ENCODE peak calls at places on chromosomes 4 and X, in eight cellular contexts. M is renal cortical epithelial cell, I is mucosa of gallbladder, X is T47D, T is aorta, W is epithelial cell of esophagus, Z is NCI-H526, O is mesendoderm. K is an unnamed sample.

GRCh38 chr4:119628281-119629141 is at the start of gene PDE5A:
- DNase-seq in T (peak), M (peak), W (peak), O (peak), I (peak), Z (peak), X (peak), K (peak)

GRCh38 chr4:56424697-56425514 is 10.5 kb downstream of the PPAT start:
- DNase-seq in Z (peak), M (no peak), I (peak), X (no peak), T (no peak), W (peak), O (no peak), K (peak)

GRCh38 chr4:118338518-118338917 is 14.3 kb downstream of the PRSS12 start:
- DNase-seq in M (no peak), T (no peak), W (no peak), Z (no peak), I (no peak), O (no peak), X (no peak), K (no peak)

GRCh38 chr4:4541040-4541631 is 712 bp downstream of the STX18 start:
- DNase-seq in M (peak), Z (peak), O (peak), T (no peak), I (peak), X (no peak), W (peak), K (peak)

GRCh38 chr4:19486400-19486799 is 765.3 kb upstream of the SLIT2 start:
- DNase-seq in Z (peak), T (no peak), X (no peak), M (peak), W (peak), O (no peak), I (no peak), K (no peak)

GRCh38 chr4:163164591-163164990 is 2.1 kb downstream of the NAF1 start:
- DNase-seq in Z (no peak), T (no peak), I (no peak), W (peak), X (no peak), O (no peak), M (peak), K (peak)

GRCh38 chrX:23766650-23767551 is 16.1 kb upstream of the SAT1 start:
- DNase-seq in X (no peak), M (no peak), T (no peak), I (no peak), W (no peak), O (no peak), Z (no peak), K (no peak)

GRCh38 chrX:100642296-100642695 is 1.7 kb upstream of the SRPX2 start:
- DNase-seq in I (no peak), W (no peak), O (peak), Z (no peak), T (no peak), M (peak), X (no peak), K (no peak)

GRCh38 chr4:186227744-186228513 is 622 bp downstream of the KLKB1 start:
- DNase-seq in O (no peak), M (peak), W (no peak), X (no peak), I (no peak), T (no peak), Z (no peak), K (no peak)

GRCh38 chr4:69951602-69952001 is 13.9 kb downstream of the CSN2 start:
- DNase-seq in Z (no peak), O (no peak), T (no peak), I (no peak), X (no peak), M (peak), W (no peak), K (no peak)

GRCh38 chr4:134935320-134935719 is 733.7 kb upstream of the PABPC4L start:
- DNase-seq in W (peak), X (no peak), Z (peak), I (no peak), T (no peak), M (peak), O (peak), K (no peak)

GRCh38 chr4:184462724-184463123 is 11.6 kb downstream of the IRF2 start:
- DNase-seq in T (no peak), I (no peak), X (peak), M (no peak), W (no peak), O (no peak), Z (peak), K (no peak)

GRCh38 chrX:53022381-53022780 is 26.2 kb upstream of the GPR173 start:
- DNase-seq in I (no peak), X (no peak), Z (no peak), M (no peak), O (peak), T (no peak), W (no peak), K (no peak)

GRCh38 chr4:38612996-38613395 is 51.0 kb upstream of the KLF3 start:
- DNase-seq in W (peak), M (peak), O (no peak), T (no peak), I (no peak), X (no peak), Z (no peak), K (no peak)

GRCh38 chr4:76546282-76547166 is 111.5 kb downstream of the SHROOM3 start:
- DNase-seq in T (peak), M (peak), I (peak), Z (no peak), O (peak), W (peak), X (no peak), K (peak)

GRCh38 chr4:136863756-136864155 is 668.5 kb downstream of the PCDH18 start:
- DNase-seq in I (no peak), T (no peak), O (peak), M (peak), X (no peak), W (no peak), Z (no peak), K (no peak)

GRCh38 chrX:77899081-77899828 is at the start of gene COX7B:
- DNase-seq in I (peak), T (no peak), X (peak), M (peak), O (peak), W (peak), Z (peak), K (peak)

GRCh38 chrX:137926090-137926489 is 360.2 kb downstream of the ZIC3 start:
- DNase-seq in W (peak), Z (peak), M (no peak), X (no peak), T (no peak), I (no peak), O (peak), K (no peak)

GRCh38 chr4:173699841-173700475 is 169.9 kb upstream of the HAND2 start:
- DNase-seq in I (no peak), W (no peak), O (no peak), T (no peak), Z (no peak), M (no peak), X (no peak), K (no peak)

K was measured in RWPE1.